ENCODE peak calls at places on chromosome 14, in eight cellular contexts. P is HCT116, E is GM23338, U is SK-N-SH, G is A549, K is Panc1, X is HepG2, V is K562. N is an unnamed sample.
A peak's percentile ranks its signal among the peaks of the same experiment; 100 is the strongest.

GRCh38 chr14:50635136-50635535 is 33.0 kb downstream of the SAV1 start:
- DNase-seq in P (no peak), E (no peak), U (no peak), G (no peak), K (no peak), X (no peak), V (no peak), N (no peak)

GRCh38 chr14:75295491-75296338 is 17.1 kb downstream of the FOS start:
- DNase-seq in P (no peak), E (peak; percentile 95), U (peak; percentile 80), G (peak; percentile 81), K (no peak), X (no peak), V (peak; percentile 70), N (peak; percentile 70)

GRCh38 chr14:54610051-54610977 is 43.4 kb downstream of the SAMD4A start:
- DNase-seq in P (no peak), E (no peak), U (no peak), G (no peak), K (no peak), X (no peak), V (no peak), N (no peak)

GRCh38 chr14:68367444-68368014 is 425.3 kb downstream of the ZFP36L1 start:
- DNase-seq in P (no peak), E (no peak), U (peak; percentile 28), G (no peak), K (no peak), X (no peak), V (no peak), N (no peak)

GRCh38 chr14:64612021-64612380 is 62.2 kb downstream of the PPP1R36 start:
- DNase-seq in P (no peak), E (no peak), U (no peak), G (peak; percentile 47), K (no peak), X (no peak), V (no peak), N (no peak)

GRCh38 chr14:58298880-58299664 is 717 bp downstream of the ARID4A start:
- DNase-seq in P (no peak), E (peak; percentile 53), U (peak; percentile 78), G (peak; percentile 22), K (no peak), X (no peak), V (peak; percentile 38), N (peak; percentile 37)

GRCh38 chr14:78157855-78158436 is 12.2 kb upstream of the NRXN3 start:
- DNase-seq in P (no peak), E (peak; percentile 54), U (no peak), G (no peak), K (no peak), X (peak; percentile 3), V (peak; percentile 14), N (no peak)

GRCh38 chr14:38481939-38482678 is 226.2 kb upstream of the CLEC14A start:
- DNase-seq in P (no peak), E (peak; percentile 5), U (no peak), G (no peak), K (no peak), X (no peak), V (no peak), N (no peak)

GRCh38 chr14:69610859-69611263 is 535 bp upstream of the SUSD6 start:
- DNase-seq in P (no peak), E (peak; percentile 44), U (peak; percentile 41), G (no peak), K (no peak), X (no peak), V (no peak), N (no peak)

GRCh38 chr14:75070383-75070782 is 942 bp downstream of the ZC2HC1C start:
- DNase-seq in P (no peak), E (no peak), U (no peak), G (no peak), K (no peak), X (no peak), V (peak; percentile 56), N (no peak)

GRCh38 chr14:74655597-74656389 is 43.8 kb upstream of the LTBP2 start:
- DNase-seq in P (no peak), E (no peak), U (no peak), G (no peak), K (no peak), X (no peak), V (no peak), N (no peak)

GRCh38 chr14:54348001-54348611 is 48.7 kb upstream of the CDKN3 start:
- DNase-seq in P (peak; percentile 44), E (peak; percentile 88), U (peak; percentile 55), G (peak; percentile 62), K (peak; percentile 24), X (peak; percentile 75), V (peak; percentile 51), N (peak; percentile 16)

GRCh38 chr14:69149461-69150244 is 3.3 kb downstream of the DCAF5 start:
- DNase-seq in P (no peak), E (no peak), U (no peak), G (no peak), K (no peak), X (no peak), V (no peak), N (no peak)

GRCh38 chr14:71952381-71953363 is 20.4 kb downstream of the RGS6 start:
- DNase-seq in P (no peak), E (no peak), U (no peak), G (no peak), K (no peak), X (no peak), V (no peak), N (no peak)

GRCh38 chr14:38282941-38283340 is 27.0 kb upstream of the CLEC14A start:
- DNase-seq in P (no peak), E (no peak), U (no peak), G (no peak), K (no peak), X (no peak), V (no peak), N (no peak)

GRCh38 chr14:27917896-27918295 is 848.7 kb upstream of the FOXG1 start:
- DNase-seq in P (no peak), E (peak; percentile 28), U (no peak), G (no peak), K (no peak), X (no peak), V (no peak), N (no peak)

GRCh38 chr14:78232666-78233065 is 62.5 kb downstream of the NRXN3 start:
- DNase-seq in P (no peak), E (no peak), U (no peak), G (no peak), K (no peak), X (no peak), V (no peak), N (no peak)

GRCh38 chr14:106506901-106507305 is 980.5 kb downstream of the TMEM121 start:
- DNase-seq in P (no peak), E (no peak), U (no peak), G (no peak), K (no peak), X (no peak), V (no peak), N (no peak)

GRCh38 chr14:30020271-30020670 is 92.6 kb upstream of the PRKD1 start:
- DNase-seq in P (no peak), E (no peak), U (no peak), G (no peak), K (no peak), X (no peak), V (no peak), N (no peak)

GRCh38 chr14:30017370-30017993 is 89.8 kb upstream of the PRKD1 start:
- DNase-seq in P (no peak), E (no peak), U (no peak), G (no peak), K (no peak), X (no peak), V (no peak), N (no peak)

GRCh38 chr14:30016025-30016424 is 88.4 kb upstream of the PRKD1 start:
- DNase-seq in P (no peak), E (no peak), U (no peak), G (no peak), K (no peak), X (no peak), V (no peak), N (no peak)

GRCh38 chr14:30020687-30021086 is 93.0 kb upstream of the PRKD1 start:
- DNase-seq in P (no peak), E (no peak), U (no peak), G (no peak), K (no peak), X (no peak), V (no peak), N (no peak)

GRCh38 chr14:30015471-30015870 is 87.8 kb upstream of the PRKD1 start:
- DNase-seq in P (no peak), E (no peak), U (no peak), G (no peak), K (no peak), X (no peak), V (no peak), N (no peak)
- TF ChIP-seq REST in P (no peak), E (no peak), U (no peak), G (no peak), K (no peak), X (no peak), V (no peak), N (no peak)

DNA sequence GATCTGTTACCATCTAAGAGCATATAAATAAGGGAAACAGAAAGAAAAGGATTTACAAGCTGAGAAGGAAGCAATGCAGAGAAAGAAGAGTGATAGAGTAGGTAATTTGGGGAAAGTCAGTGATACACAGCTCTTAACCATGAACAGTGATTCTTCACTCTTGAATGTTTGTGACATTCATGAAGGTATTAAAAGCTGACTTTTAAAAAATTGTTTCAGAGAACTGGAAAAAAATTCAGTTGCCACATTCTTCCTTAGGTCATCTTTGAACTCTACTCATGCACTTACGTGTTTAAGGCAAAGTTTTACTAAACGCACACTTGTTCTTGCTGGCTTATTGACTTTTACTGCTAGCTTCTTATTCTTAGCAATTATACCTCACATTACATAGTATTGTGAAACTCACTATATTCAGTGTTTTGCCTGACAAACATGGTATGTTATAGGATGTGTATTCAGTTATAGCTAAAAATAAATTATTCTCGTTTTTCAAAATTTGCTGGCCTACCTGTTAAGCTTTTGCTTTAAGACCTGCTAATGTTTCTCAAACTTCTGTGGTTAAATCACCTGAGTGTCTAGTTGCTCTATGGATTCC is 10.9 kb downstream of the HIF1A start:
- DNase-seq in P (no peak), E (no peak), U (no peak), G (no peak), K (no peak), X (no peak), V (no peak), N (no peak)
- H3K4me3 ChIP-seq in P (no peak overlapping the region), E (no peak overlapping the region), U (no peak overlapping the region), G (peak overlapping the region; percentile 10), K (no peak overlapping the region), X (no peak overlapping the region), V (no peak overlapping the region), N (no peak overlapping the region)

GRCh38 chr14:22536853-22537338 is 52.1 kb downstream of the DAD1 start:
- DNase-seq in P (peak; percentile 82), E (no peak), U (no peak), G (peak; percentile 90), K (peak; percentile 61), X (no peak), V (peak; percentile 76), N (peak; percentile 88)
- TF ChIP-seq REST in P (no peak), E (no peak), U (peak; percentile 54), G (no peak), K (no peak), X (no peak), V (no peak), N (no peak)

DNA sequence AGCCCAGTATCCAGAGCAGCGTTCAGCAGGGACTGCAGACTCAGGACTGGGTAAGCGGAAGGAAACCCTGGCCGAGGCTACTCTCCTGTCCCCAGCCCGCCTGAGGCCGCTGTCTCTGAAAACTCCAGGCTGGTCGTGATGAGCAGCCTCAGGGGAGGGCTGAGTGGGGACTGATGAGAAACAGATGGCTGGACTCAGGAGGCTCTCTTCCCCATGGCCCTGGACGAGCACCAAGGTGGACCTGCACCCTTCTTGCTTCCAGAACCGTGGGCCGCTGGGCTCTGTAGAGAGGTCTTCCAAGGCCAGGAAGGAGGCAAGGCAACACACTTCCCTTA is 1.1 kb downstream of the TEX22 start:
- DNase-seq in P (no peak), E (no peak), U (no peak), G (no peak), K (no peak), X (no peak), V (no peak), N (peak; percentile 41)
- H3K4me3 ChIP-seq in P (peak overlapping the region; percentile 91), E (peak overlapping the region; percentile 60), U (peak overlapping the region; percentile 80), G (peak overlapping the region; percentile 100), K (peak overlapping the region; percentile 66), X (peak overlapping the region; percentile 65), V (peak overlapping the region; percentile 71), N (peak overlapping the region; percentile 73)

N was measured in HL-60.